ENCODE peak calls at places on chromosomes 3 and 15, in four cellular contexts. N is upper lobe of left lung, J is transverse colon, F is fibroblast of lung. Y is an unnamed sample. For H3K36me3, the result is how much of the 10 kb centered on the place peaks cover.

GRCh38 chr3:177538743-177539730 is 341.8 kb upstream of the TBL1XR1 start:
- DNase-seq in J (no peak), N (no peak), F (no peak), Y (no peak)

GRCh38 chr3:42749025-42749752 is 23.9 kb downstream of the CCDC13 start:
- DNase-seq in N (no peak), F (no peak), J (peak), Y (peak)

GRCh38 chr3:94162700-94163099 is 99.8 kb downstream of the NSUN3 start:
- DNase-seq in N (no peak), F (peak), J (no peak), Y (no peak)

GRCh38 chr15:63931556-63931955 is 97.8 kb upstream of the HERC1 start:
- DNase-seq in J (no peak), F (no peak), N (no peak), Y (no peak)

GRCh38 chr3:99330924-99331532 is 307.4 kb upstream of the COL8A1 start:
- DNase-seq in J (no peak), F (peak), N (no peak), Y (no peak)

GRCh38 chr15:99992611-99993231 is 259.5 kb upstream of the LYSMD4 start:
- DNase-seq in F (no peak), J (no peak), N (no peak), Y (no peak)

GRCh38 chr3:158471639-158472294 is 99.2 kb upstream of the MLF1 start:
- DNase-seq in F (peak), J (no peak), N (no peak), Y (no peak)

GRCh38 chr3:23863060-23863459 is 53.7 kb downstream of the NKIRAS1 start:
- DNase-seq in F (peak), N (no peak), J (no peak), Y (no peak)

GRCh38 chr3:56347219-56347871 is 120.9 kb downstream of the ERC2 start:
- DNase-seq in F (no peak), N (peak), J (peak), Y (no peak)

DNA sequence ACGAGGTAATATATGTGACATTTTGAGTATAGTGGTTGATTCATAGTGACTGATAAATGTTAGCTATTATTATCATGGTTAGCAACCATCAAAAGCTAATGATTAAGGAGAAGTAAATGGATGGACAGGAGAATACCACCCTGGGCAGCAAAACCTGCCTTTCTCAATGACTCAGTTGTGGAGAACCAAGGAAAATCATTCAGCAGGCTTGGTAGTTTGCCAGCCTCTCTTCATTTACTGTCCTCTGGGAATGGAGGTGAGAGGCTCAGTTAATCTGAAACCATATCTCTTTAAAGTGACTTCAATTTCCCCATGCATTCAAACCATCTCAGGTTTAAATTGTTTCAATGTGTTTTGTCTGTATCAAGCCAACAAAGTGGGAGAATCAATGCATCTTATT is 2.8 kb downstream of the TM4SF18 start:
- DNase-seq in F (peak), N (no peak), J (no peak), Y (no peak)
- H3K4me3 ChIP-seq in F (no peak), N (no peak), J (no peak), Y (no peak)

GRCh38 chr3:187729598-187729997 is 15.7 kb downstream of the BCL6 start:
- DNase-seq in J (no peak), F (no peak), N (no peak), Y (no peak)
- H3K36me3 ChIP-seq in J (under half), F (under half), N (half or more), Y (under half)

GRCh38 chr15:37616215-37616614 is 318.2 kb upstream of the TMCO5A start:
- DNase-seq in N (no peak), F (no peak), J (no peak), Y (no peak)
- TF ChIP-seq CTCF in N (no peak), F (no peak), J (no peak), Y (no peak)

DNA sequence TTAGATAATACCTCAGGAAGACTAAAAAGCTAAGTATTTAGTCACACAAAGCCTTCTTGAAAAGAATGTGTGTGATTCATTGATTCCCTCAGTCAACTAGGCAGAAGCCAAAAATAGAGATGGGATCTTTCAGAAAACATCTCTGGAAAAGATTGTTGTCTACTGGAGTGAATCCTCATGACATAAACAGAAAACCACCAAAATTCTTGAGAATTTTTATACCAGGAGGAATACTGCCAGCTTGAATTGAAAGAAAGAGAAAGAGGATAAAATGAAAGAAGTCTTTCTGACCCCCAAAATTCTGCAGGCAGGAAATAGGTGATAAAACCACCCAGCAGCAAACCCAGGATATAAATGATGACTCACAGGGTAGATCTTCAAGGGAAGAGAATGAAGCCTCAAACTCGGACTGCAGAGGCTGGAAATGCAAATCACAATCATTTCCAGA is 363.1 kb upstream of the PLSCR5 start:
- DNase-seq in N (no peak), F (peak), J (no peak), Y (no peak)
- H3K4me3 ChIP-seq in N (no peak), F (peak), J (no peak), Y (no peak)

GRCh38 chr3:17510265-17510664 is 232.2 kb downstream of the TBC1D5 start:
- DNase-seq in N (no peak), F (no peak), J (no peak), Y (no peak)

GRCh38 chr3:17508180-17508752 is 234.2 kb downstream of the TBC1D5 start:
- DNase-seq in F (peak), J (no peak), N (no peak), Y (no peak)

GRCh38 chr3:17501745-17502144 is 240.7 kb downstream of the TBC1D5 start:
- DNase-seq in F (no peak), N (no peak), J (no peak), Y (no peak)

GRCh38 chr3:17505856-17506255 is 236.6 kb downstream of the TBC1D5 start:
- DNase-seq in J (no peak), N (no peak), F (peak), Y (no peak)

GRCh38 chr3:17507480-17507879 is 235.0 kb downstream of the TBC1D5 start:
- DNase-seq in J (no peak), F (peak), N (no peak), Y (no peak)
- H3K36me3 ChIP-seq in J (under half), F (under half), N (under half), Y (under half)